ENCODE peak calls at places on chromosome 5, in eight cellular contexts. Z is K562; G is tibial artery; M is transverse colon; V is naive thymus-derived CD4-positive, alpha-beta T cell; H is endodermal cell; F is A549; E is Panc1. K is an unnamed sample.

GRCh38 chr5:143170104-143170503 is 233.4 kb downstream of the NR3C1 start:
- DNase-seq in Z (no peak), G (no peak), M (no peak), V (no peak), H (no peak), F (no peak), E (no peak), K (no peak)

GRCh38 chr5:82597437-82597836 is 319.3 kb upstream of the RPS23 start:
- DNase-seq in Z (no peak), G (no peak), M (no peak), V (no peak), H (peak; percentile 76), F (peak; percentile 5), E (peak; percentile 7), K (no peak)

GRCh38 chr5:133780619-133781280 is 168.4 kb upstream of the FSTL4 start:
- DNase-seq in Z (no peak), G (no peak), M (no peak), V (no peak), H (no peak), F (no peak), E (no peak), K (no peak)

GRCh38 chr5:56637321-56637920 is 177.9 kb upstream of the MAP3K1 start:
- DNase-seq in Z (no peak), G (no peak), M (no peak), V (no peak), H (peak; percentile 63), F (peak; percentile 64), E (no peak), K (no peak)

GRCh38 chr5:160105686-160106085 is 13.6 kb downstream of the PWWP2A start:
- DNase-seq in Z (no peak), G (no peak), M (no peak), V (no peak), H (no peak), F (no peak), E (no peak), K (no peak)

GRCh38 chr5:120533581-120533980 is 69.5 kb downstream of the PRR16 start:
- DNase-seq in Z (no peak), G (no peak), M (no peak), V (no peak), H (no peak), F (no peak), E (no peak), K (no peak)

GRCh38 chr5:171493646-171494393 is 74.4 kb downstream of the FGF18 start:
- DNase-seq in Z (no peak), G (no peak), M (no peak), V (no peak), H (no peak), F (no peak), E (no peak), K (no peak)

GRCh38 chr5:14406554-14406849 is 175.1 kb upstream of the OTULINL start:
- DNase-seq in Z (no peak), G (no peak), M (no peak), V (no peak), H (no peak), F (no peak), E (peak; percentile 59), K (no peak)

GRCh38 chr5:96468956-96469355 is 35.9 kb upstream of the PCSK1 start:
- DNase-seq in Z (no peak), G (no peak), M (no peak), V (no peak), H (no peak), F (no peak), E (no peak), K (no peak)

GRCh38 chr5:103569313-103570060 is 6.9 kb upstream of the NUDT12 start:
- DNase-seq in Z (no peak), G (no peak), M (no peak), V (no peak), H (no peak), F (peak; percentile 11), E (no peak), K (no peak)

GRCh38 chr5:93585054-93585751 is 2.2 kb downstream of the NR2F1 start:
- DNase-seq in Z (no peak), G (no peak), M (no peak), V (no peak), H (peak; percentile 78), F (peak; percentile 62), E (no peak), K (no peak)
- H3K27ac ChIP-seq in Z (no peak overlapping the region), G (no peak overlapping the region), M (peak overlapping the region; percentile 63), V (no peak overlapping the region), H (peak overlapping the region; percentile 77), F (peak overlapping the region; percentile 94), E (peak overlapping the region; percentile 92), K (peak overlapping the region; percentile 53)

DNA sequence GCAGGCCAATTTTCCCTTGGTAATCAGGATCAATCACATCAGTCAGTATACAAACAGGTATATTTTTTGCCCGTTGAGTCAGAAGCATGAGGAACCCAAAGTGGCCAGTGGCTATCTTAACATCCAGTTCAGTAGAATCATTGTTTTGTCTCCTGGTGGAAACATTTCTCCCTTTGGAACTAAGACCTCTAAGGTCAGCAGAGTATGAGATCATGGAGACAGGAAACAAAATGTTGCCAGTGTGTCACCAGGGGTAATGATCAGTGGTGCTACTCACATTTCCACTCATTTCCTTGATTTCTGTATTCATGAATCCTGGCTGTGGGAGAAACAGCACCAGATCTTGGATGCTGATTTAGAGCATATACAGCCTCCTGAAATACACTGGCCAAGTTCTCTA is 553.0 kb downstream of the CSNK1G3 start:
- DNase-seq in Z (no peak), G (no peak), M (no peak), V (no peak), H (no peak), F (no peak), E (no peak), K (no peak)
- H3K27ac ChIP-seq in Z (no peak overlapping the region), G (no peak overlapping the region), M (no peak overlapping the region), V (no peak overlapping the region), H (no peak overlapping the region), F (no peak overlapping the region), E (peak overlapping the region; percentile 20), K (no peak overlapping the region)

GRCh38 chr5:150491876-150492275 is 16.1 kb upstream of the NDST1 start:
- DNase-seq in Z (no peak), G (no peak), M (no peak), V (no peak), H (no peak), F (no peak), E (no peak), K (no peak)

GRCh38 chr5:150490754-150491153 is 17.2 kb upstream of the NDST1 start:
- DNase-seq in Z (no peak), G (no peak), M (no peak), V (no peak), H (no peak), F (no peak), E (no peak), K (no peak)

GRCh38 chr5:150490296-150490669 is 17.6 kb upstream of the NDST1 start:
- DNase-seq in Z (no peak), G (no peak), M (no peak), V (no peak), H (no peak), F (no peak), E (no peak), K (no peak)

GRCh38 chr5:150489358-150490295 is 18.3 kb upstream of the NDST1 start:
- DNase-seq in Z (no peak), G (no peak), M (peak; percentile 60), V (no peak), H (peak; percentile 77), F (no peak), E (no peak), K (peak; percentile 59)

GRCh38 chr5:150492621-150493020 is 15.3 kb upstream of the NDST1 start:
- DNase-seq in Z (no peak), G (no peak), M (no peak), V (no peak), H (no peak), F (peak; percentile 69), E (no peak), K (no peak)
- H3K27ac ChIP-seq in Z (no peak overlapping the region), G (peak overlapping the region; percentile 92), M (peak overlapping the region; percentile 94), V (no peak overlapping the region), H (no peak overlapping the region), F (peak overlapping the region; percentile 100), E (peak overlapping the region; percentile 95), K (peak overlapping the region; percentile 52)

DNA sequence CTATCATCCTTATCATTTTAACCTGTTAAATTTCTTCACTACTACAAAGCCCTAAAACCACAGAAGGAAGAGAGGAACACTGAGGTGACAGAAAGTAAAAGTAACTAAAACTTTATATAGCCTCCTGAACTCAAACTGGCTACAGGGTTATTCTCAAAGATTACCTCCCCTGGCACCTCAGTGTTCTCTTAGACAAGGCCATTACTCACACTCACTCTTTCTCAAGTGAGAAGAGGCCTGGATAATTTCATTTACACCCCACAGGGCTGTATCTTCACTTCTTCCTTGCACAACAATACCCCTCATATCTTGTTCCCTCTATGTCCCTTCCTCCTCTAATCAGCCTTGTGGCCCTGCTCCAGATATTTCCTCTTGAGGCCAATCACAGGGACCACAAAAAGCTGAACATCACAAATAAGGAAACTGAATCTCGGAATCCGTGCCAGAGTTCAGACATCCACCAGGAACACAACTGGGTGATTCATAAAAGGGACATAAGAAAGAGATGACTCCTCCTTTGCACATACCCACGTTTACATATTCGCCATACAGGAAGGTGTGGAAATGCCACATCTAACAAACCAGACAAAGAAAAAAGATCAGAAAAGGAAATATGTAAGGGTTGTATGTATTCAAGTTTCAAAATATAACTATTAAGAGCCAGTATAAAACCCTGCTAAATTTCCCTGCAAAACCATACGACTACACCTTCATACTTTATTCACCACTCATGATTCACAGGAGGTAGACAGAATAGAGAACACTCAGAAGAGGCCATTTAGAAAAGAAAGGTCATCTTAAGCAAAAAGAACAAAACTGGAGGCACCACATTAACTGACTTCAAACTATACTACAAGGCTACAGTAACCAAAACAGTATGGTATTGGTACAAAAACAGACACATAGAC is 1.7 kb upstream of the KLHL3 start:
- DNase-seq in Z (no peak), G (no peak), M (peak; percentile 47), V (peak; percentile 81), H (peak; percentile 29), F (no peak), E (no peak), K (no peak)
- H3K27ac ChIP-seq in Z (no peak overlapping the region), G (no peak overlapping the region), M (peak overlapping the region; percentile 21), V (peak overlapping the region; percentile 63), H (no peak overlapping the region), F (no peak overlapping the region), E (no peak overlapping the region), K (no peak overlapping the region)

DNA sequence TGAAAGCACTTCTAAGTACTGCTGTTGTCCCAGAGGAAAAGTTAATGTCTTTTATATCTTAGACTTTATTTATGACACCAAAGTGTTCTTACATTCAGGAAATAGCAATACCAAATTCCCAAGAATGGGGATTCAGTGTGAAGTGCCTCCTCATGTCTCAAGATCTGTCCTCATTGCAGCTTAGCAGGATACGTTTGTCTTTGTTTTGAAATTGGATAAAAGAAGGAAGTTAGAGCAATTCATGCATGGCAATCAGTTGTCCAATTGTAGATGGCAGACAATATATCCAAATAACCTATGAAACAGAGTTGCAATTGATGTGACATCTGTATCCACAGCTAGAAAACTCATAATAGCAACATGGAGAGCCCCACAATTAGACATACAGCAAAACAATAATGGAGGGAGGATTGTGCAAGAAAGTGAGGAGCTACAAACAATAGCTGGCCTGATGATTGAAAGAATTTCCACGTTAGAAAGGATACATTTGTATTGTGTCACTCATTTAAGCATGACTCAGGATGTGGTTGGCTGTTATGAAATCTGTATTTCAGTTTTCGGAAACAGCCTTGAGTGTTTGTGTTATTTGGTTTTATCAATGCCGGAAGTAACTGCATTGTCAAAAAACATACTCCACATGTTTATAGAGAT is 132.0 kb downstream of the FAM174A start:
- DNase-seq in Z (no peak), G (no peak), M (no peak), V (peak; percentile 4), H (no peak), F (no peak), E (no peak), K (no peak)
- H3K27ac ChIP-seq in Z (no peak overlapping the region), G (no peak overlapping the region), M (no peak overlapping the region), V (no peak overlapping the region), H (no peak overlapping the region), F (no peak overlapping the region), E (no peak overlapping the region), K (no peak overlapping the region)

K was measured in substantia nigra.